ENCODE peak calls at places on chromosome 13, in five cellular contexts. L is neuronal stem cell, G is tibial nerve, I is caudate nucleus, C is kidney glomerular epithelial cell. E is an unnamed sample.
A peak's percentile ranks its signal among the peaks of the same experiment; 100 is the strongest.

GRCh38 chr13:30985637-30986205 is 53.3 kb downstream of the TEX26 start:
- DNase-seq in C (no peak), G (no peak), L (no peak), I (no peak), E (no peak)

GRCh38 chr13:111967572-111968201 is 99.3 kb upstream of the SOX1 start:
- DNase-seq in C (no peak), L (no peak), G (no peak), I (peak; percentile 60), E (no peak)

GRCh38 chr13:113186061-113186900 is 22.2 kb downstream of the PCID2 start:
- DNase-seq in G (no peak), I (no peak), C (no peak), L (no peak), E (no peak)

GRCh38 chr13:26011996-26012688 is 39.7 kb downstream of the SHISA2 start:
- DNase-seq in C (no peak), I (peak; percentile 25), G (no peak), L (no peak), E (no peak)

GRCh38 chr13:25882732-25883357 is 169.0 kb downstream of the SHISA2 start:
- DNase-seq in I (no peak), G (no peak), C (no peak), L (no peak), E (no peak)

GRCh38 chr13:23547000-23547590 is 23.1 kb upstream of the TNFRSF19 start:
- DNase-seq in C (no peak), L (no peak), G (peak; percentile 27), I (no peak), E (no peak)

GRCh38 chr13:99087954-99088491 is 110.2 kb upstream of the DOCK9 start:
- DNase-seq in L (no peak), G (no peak), C (peak; percentile 46), I (no peak), E (no peak)

GRCh38 chr13:98348476-98348875 is 171.4 kb upstream of the RNF113B start:
- DNase-seq in C (no peak), L (no peak), I (no peak), G (no peak), E (no peak)

GRCh38 chr13:73603646-73604045 is 530.6 kb downstream of the KLF12 start:
- DNase-seq in L (no peak), I (no peak), G (no peak), C (no peak), E (no peak)

GRCh38 chr13:73268306-73268705 is 209.5 kb downstream of the KLF5 start:
- DNase-seq in I (no peak), C (no peak), G (no peak), L (no peak), E (no peak)

GRCh38 chr13:74246398-74246975 is 112.3 kb upstream of the KLF12 start:
- DNase-seq in G (no peak), I (no peak), C (no peak), L (no peak), E (no peak)

GRCh38 chr13:79386125-79386822 is 19.8 kb downstream of the RBM26 start:
- DNase-seq in L (no peak), I (no peak), G (no peak), C (no peak), E (no peak)

GRCh38 chr13:38563739-38564138 is 123.1 kb upstream of the FREM2 start:
- DNase-seq in C (no peak), I (no peak), G (no peak), L (no peak), E (no peak)

GRCh38 chr13:61913183-61913582 is 497.5 kb upstream of the PCDH20 start:
- DNase-seq in I (no peak), C (peak; percentile 82), L (no peak), G (no peak), E (no peak)

GRCh38 chr13:114134111-114134943 is 1.9 kb upstream of the RASA3 start:
- DNase-seq in L (no peak), I (no peak), C (no peak), G (no peak), E (no peak)

GRCh38 chr13:48888613-48889012 is 87.1 kb upstream of the FNDC3A start:
- DNase-seq in C (no peak), L (no peak), G (no peak), I (no peak), E (no peak)

GRCh38 chr13:73803997-73804396 is 330.2 kb downstream of the KLF12 start:
- DNase-seq in L (no peak), I (no peak), C (peak; percentile 31), G (no peak), E (no peak)

GRCh38 chr13:72953391-72953960 is 105.3 kb upstream of the KLF5 start:
- DNase-seq in G (no peak), C (no peak), L (no peak), I (no peak), E (no peak)

GRCh38 chr13:112800057-112800456 is 110.2 kb downstream of the ATP11A start:
- DNase-seq in L (no peak), G (no peak), I (no peak), C (no peak), E (no peak)

GRCh38 chr13:109243311-109243951 is 543.0 kb downstream of the IRS2 start:
- DNase-seq in C (peak; percentile 84), L (no peak), I (no peak), G (no peak), E (no peak)

GRCh38 chr13:114275309-114275708 is 6.1 kb upstream of the UPF3A start:
- DNase-seq in I (no peak), L (no peak), G (no peak), C (no peak), E (no peak)

GRCh38 chr13:95226476-95226875 is 74.8 kb downstream of the ABCC4 start:
- DNase-seq in C (no peak), G (no peak), I (no peak), L (no peak), E (no peak)

GRCh38 chr13:68027311-68027710 is 797.2 kb upstream of the PCDH9 start:
- DNase-seq in G (no peak), I (no peak), L (no peak), C (no peak), E (no peak)